ENCODE peak calls at places on chromosomes 7 and 10, in eight cellular contexts. One of them, this sample, is unnamed.

GRCh38 chr10:61896854-61897661 is 4.4 kb upstream of the ARID5B start:
- DNase-seq in upper lobe of right lung: peak
- DNase-seq in fibroblast of the conjunctiva: peak
- DNase-seq in ovary: peak
- DNase-seq in H7: peak
- DNase-seq in adrenal gland: peak
- DNase-seq in hypothalamus: peak
- DNase-seq in NCI-H2171: no peak
- DNase-seq in this sample: peak

GRCh38 chr10:391304-391703 is 256.0 kb downstream of the ZMYND11 start:
- DNase-seq in NCI-H2171: no peak
- DNase-seq in ovary: no peak
- DNase-seq in upper lobe of right lung: no peak
- DNase-seq in fibroblast of the conjunctiva: no peak
- DNase-seq in H7: no peak
- DNase-seq in adrenal gland: no peak
- DNase-seq in hypothalamus: no peak
- DNase-seq in this sample: no peak

GRCh38 chr7:156368053-156368452 is 272.5 kb upstream of the RNF32 start:
- DNase-seq in hypothalamus: no peak
- DNase-seq in adrenal gland: peak
- DNase-seq in NCI-H2171: no peak
- DNase-seq in H7: no peak
- DNase-seq in ovary: no peak
- DNase-seq in upper lobe of right lung: no peak
- DNase-seq in fibroblast of the conjunctiva: no peak
- DNase-seq in this sample: no peak

GRCh38 chr10:28922127-28922526 is 244.8 kb downstream of the BAMBI start:
- DNase-seq in hypothalamus: no peak
- DNase-seq in upper lobe of right lung: no peak
- DNase-seq in adrenal gland: no peak
- DNase-seq in NCI-H2171: no peak
- DNase-seq in H7: peak
- DNase-seq in fibroblast of the conjunctiva: no peak
- DNase-seq in ovary: no peak
- DNase-seq in this sample: no peak

GRCh38 chr10:110528224-110528997 is 30.7 kb downstream of the DUSP5 start:
- DNase-seq in NCI-H2171: no peak
- DNase-seq in adrenal gland: no peak
- DNase-seq in hypothalamus: no peak
- DNase-seq in upper lobe of right lung: no peak
- DNase-seq in H7: no peak
- DNase-seq in ovary: no peak
- DNase-seq in fibroblast of the conjunctiva: no peak
- DNase-seq in this sample: no peak

GRCh38 chr10:57880441-57881301 is 387.0 kb downstream of the IPMK start:
- DNase-seq in adrenal gland: no peak
- DNase-seq in hypothalamus: no peak
- DNase-seq in fibroblast of the conjunctiva: no peak
- DNase-seq in NCI-H2171: no peak
- DNase-seq in upper lobe of right lung: no peak
- DNase-seq in H7: no peak
- DNase-seq in ovary: no peak
- DNase-seq in this sample: no peak

GRCh38 chr10:127041561-127041960 is 136.3 kb downstream of the DOCK1 start:
- DNase-seq in ovary: no peak
- DNase-seq in hypothalamus: no peak
- DNase-seq in H7: no peak
- DNase-seq in fibroblast of the conjunctiva: peak
- DNase-seq in upper lobe of right lung: no peak
- DNase-seq in NCI-H2171: no peak
- DNase-seq in adrenal gland: no peak
- DNase-seq in this sample: no peak

GRCh38 chr7:130735273-130735716 is 1.3 kb upstream of the KLF14 start:
- DNase-seq in hypothalamus: no peak
- DNase-seq in ovary: no peak
- DNase-seq in adrenal gland: no peak
- DNase-seq in upper lobe of right lung: no peak
- DNase-seq in NCI-H2171: no peak
- DNase-seq in H7: no peak
- DNase-seq in fibroblast of the conjunctiva: no peak
- DNase-seq in this sample: no peak

GRCh38 chr10:132107947-132108877 is 42.5 kb downstream of the JAKMIP3 start:
- DNase-seq in upper lobe of right lung: no peak
- DNase-seq in fibroblast of the conjunctiva: no peak
- DNase-seq in NCI-H2171: no peak
- DNase-seq in adrenal gland: peak
- DNase-seq in ovary: no peak
- DNase-seq in hypothalamus: no peak
- DNase-seq in H7: no peak
- DNase-seq in this sample: no peak

GRCh38 chr10:70085975-70086613 is 33.4 kb downstream of the MACROH2A2 start:
- DNase-seq in adrenal gland: no peak
- DNase-seq in NCI-H2171: no peak
- DNase-seq in H7: no peak
- DNase-seq in fibroblast of the conjunctiva: no peak
- DNase-seq in upper lobe of right lung: no peak
- DNase-seq in ovary: no peak
- DNase-seq in hypothalamus: no peak
- DNase-seq in this sample: no peak

GRCh38 chr10:59586407-59586891 is 123.2 kb downstream of the SLC16A9 start:
- DNase-seq in NCI-H2171: no peak
- DNase-seq in fibroblast of the conjunctiva: no peak
- DNase-seq in hypothalamus: no peak
- DNase-seq in adrenal gland: no peak
- DNase-seq in H7: no peak
- DNase-seq in ovary: no peak
- DNase-seq in upper lobe of right lung: no peak
- DNase-seq in this sample: no peak

GRCh38 chr7:109094-109493 is 83.3 kb upstream of the FAM20C start:
- DNase-seq in upper lobe of right lung: peak
- DNase-seq in NCI-H2171: no peak
- DNase-seq in ovary: no peak
- DNase-seq in adrenal gland: no peak
- DNase-seq in fibroblast of the conjunctiva: no peak
- DNase-seq in hypothalamus: no peak
- DNase-seq in H7: no peak
- DNase-seq in this sample: no peak

GRCh38 chr7:128924706-128925588 is 12.8 kb upstream of the IRF5 start:
- DNase-seq in hypothalamus: no peak
- DNase-seq in adrenal gland: no peak
- DNase-seq in NCI-H2171: no peak
- DNase-seq in fibroblast of the conjunctiva: no peak
- DNase-seq in ovary: no peak
- DNase-seq in upper lobe of right lung: peak
- DNase-seq in H7: no peak
- DNase-seq in this sample: no peak

GRCh38 chr7:65475734-65476319 is 102.2 kb downstream of the ZNF92 start:
- DNase-seq in upper lobe of right lung: no peak
- DNase-seq in fibroblast of the conjunctiva: no peak
- DNase-seq in H7: no peak
- DNase-seq in adrenal gland: no peak
- DNase-seq in hypothalamus: no peak
- DNase-seq in ovary: no peak
- DNase-seq in NCI-H2171: no peak
- DNase-seq in this sample: no peak

GRCh38 chr10:125079091-125079600 is 81.2 kb downstream of the CTBP2 start:
- DNase-seq in hypothalamus: no peak
- DNase-seq in H7: no peak
- DNase-seq in NCI-H2171: no peak
- DNase-seq in upper lobe of right lung: peak
- DNase-seq in fibroblast of the conjunctiva: no peak
- DNase-seq in adrenal gland: no peak
- DNase-seq in ovary: no peak
- DNase-seq in this sample: no peak

GRCh38 chr7:93622036-93622714 is 47.7 kb upstream of the CALCR start:
- DNase-seq in upper lobe of right lung: no peak
- DNase-seq in adrenal gland: no peak
- DNase-seq in ovary: no peak
- DNase-seq in fibroblast of the conjunctiva: no peak
- DNase-seq in NCI-H2171: peak
- DNase-seq in H7: no peak
- DNase-seq in hypothalamus: no peak
- DNase-seq in this sample: no peak

GRCh38 chr7:19133891-19134290 is 11.3 kb downstream of the FERD3L start:
- DNase-seq in fibroblast of the conjunctiva: no peak
- DNase-seq in H7: no peak
- DNase-seq in hypothalamus: no peak
- DNase-seq in ovary: no peak
- DNase-seq in upper lobe of right lung: no peak
- DNase-seq in NCI-H2171: no peak
- DNase-seq in adrenal gland: no peak
- DNase-seq in this sample: no peak

GRCh38 chr10:123301077-123301875 is 147.1 kb downstream of the BUB3 start:
- DNase-seq in upper lobe of right lung: no peak
- DNase-seq in hypothalamus: no peak
- DNase-seq in fibroblast of the conjunctiva: no peak
- DNase-seq in ovary: no peak
- DNase-seq in adrenal gland: peak
- DNase-seq in NCI-H2171: no peak
- DNase-seq in H7: peak
- DNase-seq in this sample: no peak

GRCh38 chr7:28102778-28103177 is 77.8 kb downstream of the JAZF1 start:
- DNase-seq in NCI-H2171: no peak
- DNase-seq in adrenal gland: peak
- DNase-seq in upper lobe of right lung: no peak
- DNase-seq in hypothalamus: no peak
- DNase-seq in ovary: peak
- DNase-seq in H7: no peak
- DNase-seq in fibroblast of the conjunctiva: peak
- DNase-seq in this sample: no peak

GRCh38 chr7:152902054-152902453 is 142.5 kb downstream of the ACTR3B start:
- DNase-seq in fibroblast of the conjunctiva: no peak
- DNase-seq in NCI-H2171: no peak
- DNase-seq in H7: no peak
- DNase-seq in ovary: no peak
- DNase-seq in adrenal gland: no peak
- DNase-seq in hypothalamus: no peak
- DNase-seq in upper lobe of right lung: no peak
- DNase-seq in this sample: no peak

GRCh38 chr10:71061472-71061871 is 150.9 kb upstream of the UNC5B start:
- DNase-seq in ovary: no peak
- DNase-seq in upper lobe of right lung: no peak
- DNase-seq in NCI-H2171: no peak
- DNase-seq in H7: no peak
- DNase-seq in adrenal gland: no peak
- DNase-seq in hypothalamus: no peak
- DNase-seq in fibroblast of the conjunctiva: no peak
- DNase-seq in this sample: no peak

GRCh38 chr7:31192996-31193395 is 140.9 kb downstream of the ADCYAP1R1 start:
- DNase-seq in H7: peak
- DNase-seq in fibroblast of the conjunctiva: peak
- DNase-seq in ovary: peak
- DNase-seq in adrenal gland: peak
- DNase-seq in hypothalamus: peak
- DNase-seq in upper lobe of right lung: peak
- DNase-seq in NCI-H2171: peak
- DNase-seq in this sample: peak

GRCh38 chr7:151665363-151665762 is 145.7 kb upstream of the RHEB start:
- DNase-seq in ovary: peak
- DNase-seq in upper lobe of right lung: no peak
- DNase-seq in H7: no peak
- DNase-seq in NCI-H2171: no peak
- DNase-seq in fibroblast of the conjunctiva: peak
- DNase-seq in adrenal gland: peak
- DNase-seq in hypothalamus: no peak
- DNase-seq in this sample: no peak

GRCh38 chr10:58436071-58436470 is 50.9 kb downstream of the TFAM start:
- DNase-seq in hypothalamus: no peak
- DNase-seq in ovary: no peak
- DNase-seq in adrenal gland: no peak
- DNase-seq in H7: no peak
- DNase-seq in fibroblast of the conjunctiva: no peak
- DNase-seq in NCI-H2171: no peak
- DNase-seq in upper lobe of right lung: no peak
- DNase-seq in this sample: no peak

This sample was measured in C1 segment of cervical spinal cord.